ENCODE peak calls at places on chromosome 7, in seven cellular contexts. W, K, C, X, A, Z and G are unnamed samples.

GRCh38 chr7:79504607-79505389 is 51.3 kb upstream of the MAGI2 start:
- DNase-seq in K (no peak), W (no peak), X (no peak), C (peak), Z (no peak), A (no peak), G (no peak)

GRCh38 chr7:12827920-12828319 is 140.5 kb downstream of the ARL4A start:
- DNase-seq in W (no peak), X (no peak), Z (no peak), K (no peak), C (peak), A (no peak), G (no peak)

GRCh38 chr7:95169678-95170077 is 154.7 kb downstream of the PON1 start:
- DNase-seq in A (no peak), Z (no peak), K (no peak), C (peak), X (no peak), W (no peak), G (no peak)

GRCh38 chr7:11539853-11540252 is 292.1 kb downstream of the THSD7A start:
- DNase-seq in Z (peak), X (no peak), C (peak), W (no peak), A (no peak), K (peak), G (no peak)

GRCh38 chr7:114662002-114662677 is 247.5 kb downstream of the FOXP2 start:
- DNase-seq in A (no peak), W (no peak), K (no peak), C (no peak), Z (no peak), X (no peak), G (no peak)

GRCh38 chr7:77796960-77797359 is 1.3 kb downstream of the TMEM60 start:
- DNase-seq in Z (no peak), X (no peak), K (no peak), C (no peak), W (no peak), A (no peak), G (no peak)

GRCh38 chr7:94183289-94183749 is 179.2 kb upstream of the BET1 start:
- DNase-seq in C (peak), K (peak), X (no peak), W (no peak), Z (peak), A (no peak), G (no peak)

GRCh38 chr7:110090113-110090820 is 1000.7 kb upstream of the LRRN3 start:
- DNase-seq in W (no peak), K (peak), A (no peak), Z (no peak), X (no peak), C (peak), G (peak)

GRCh38 chr7:140049339-140050024 is 13.3 kb downstream of the PARP12 start:
- DNase-seq in K (no peak), W (no peak), A (no peak), X (no peak), C (peak), Z (no peak), G (no peak)

GRCh38 chr7:54989826-54990225 is 29.0 kb upstream of the EGFR start:
- DNase-seq in W (no peak), X (no peak), C (no peak), A (no peak), K (no peak), Z (no peak), G (no peak)